ENCODE peak calls at places on chromosomes 16 and 17, in nine cellular contexts. W, X, N, Z, D, S, K, I and Y are unnamed samples.
A peak's percentile ranks its signal among the peaks of the same experiment; 100 is the strongest.

GRCh38 chr16:78224342-78224741 is 124.9 kb downstream of the WWOX start:
- DNase-seq in N (no peak), X (no peak), K (no peak), I (no peak), W (no peak), Z (peak; percentile 28), S (no peak), D (no peak), Y (no peak)

GRCh38 chr16:10387378-10387681 is 1.5 kb downstream of the ATF7IP2 start:
- DNase-seq in K (no peak), S (no peak), Z (no peak), X (no peak), N (no peak), I (peak; percentile 0), D (no peak), W (no peak), Y (no peak)

GRCh38 chr17:35082073-35082657 is 18.7 kb upstream of the RFFL start:
- DNase-seq in N (no peak), K (no peak), W (peak; percentile 73), X (no peak), S (peak; percentile 92), I (peak; percentile 93), Z (peak; percentile 89), D (no peak), Y (no peak)

GRCh38 chr17:13735861-13736260 is 134.1 kb upstream of the HS3ST3A1 start:
- DNase-seq in S (no peak), I (no peak), K (no peak), D (no peak), N (no peak), X (no peak), Z (no peak), W (no peak), Y (no peak)

GRCh38 chr16:71499775-71500364 is 10.7 kb upstream of the ZNF19 start:
- DNase-seq in S (peak; percentile 59), N (peak; percentile 65), I (peak; percentile 56), Z (peak; percentile 71), X (no peak), W (peak; percentile 83), K (no peak), D (peak; percentile 56), Y (peak; percentile 53)

GRCh38 chr17:14797021-14797420 is 468.1 kb downstream of the PMP22 start:
- DNase-seq in N (no peak), D (no peak), I (no peak), S (no peak), W (no peak), Z (peak; percentile 4), K (no peak), X (no peak), Y (no peak)

GRCh38 chr16:336269-336668 is 16.3 kb downstream of the AXIN1 start:
- DNase-seq in I (no peak), W (no peak), K (no peak), Z (no peak), N (no peak), D (no peak), X (no peak), S (no peak), Y (no peak)

GRCh38 chr16:19746561-19746960 is 28.5 kb downstream of the IQCK start:
- DNase-seq in S (no peak), K (no peak), N (no peak), I (no peak), Z (no peak), W (no peak), D (no peak), X (no peak), Y (no peak)

GRCh38 chr16:56711862-56712261 is 18.1 kb upstream of the NUP93 start:
- DNase-seq in I (no peak), W (no peak), N (no peak), K (no peak), X (no peak), S (no peak), Z (no peak), D (no peak), Y (no peak)

GRCh38 chr16:22326369-22326652 is 29.1 kb downstream of the POLR3E start:
- DNase-seq in Z (no peak), N (no peak), X (no peak), I (no peak), W (no peak), K (no peak), S (no peak), D (no peak), Y (no peak)

GRCh38 chr16:65601781-65602180 is 479.9 kb upstream of the CDH11 start:
- DNase-seq in W (peak; percentile 80), Z (no peak), K (no peak), D (no peak), N (no peak), S (no peak), X (no peak), I (no peak), Y (no peak)

GRCh38 chr17:66602659-66603363 is 232.1 kb upstream of the CACNG5 start:
- DNase-seq in K (no peak), S (peak; percentile 5), I (no peak), X (no peak), N (no peak), D (no peak), Z (no peak), W (peak; percentile 13), Y (no peak)

GRCh38 chr17:59496178-59496577 is 69.2 kb upstream of the DHX40 start:
- DNase-seq in D (no peak), X (no peak), S (no peak), Z (no peak), I (no peak), K (no peak), N (no peak), W (no peak), Y (no peak)

GRCh38 chr16:85566502-85567100 is 46.5 kb upstream of the GSE1 start:
- DNase-seq in W (no peak), N (no peak), S (no peak), Z (no peak), K (no peak), X (no peak), I (no peak), D (no peak), Y (peak; percentile 61)
- TF ChIP-seq CTCF in W (no peak), N (no peak), S (no peak), Z (no peak), K (no peak), X (no peak), I (no peak), D (peak; percentile 77), Y (peak; percentile 15)

GRCh38 chr17:28381141-28381825 is 9.8 kb downstream of the SARM1 start:
- DNase-seq in N (no peak), S (peak; percentile 25), D (peak; percentile 20), W (peak; percentile 14), K (peak; percentile 87), X (no peak), I (no peak), Z (no peak), Y (peak; percentile 70)
- TF ChIP-seq CTCF in N (no peak), S (peak; percentile 68), D (peak; percentile 57), W (peak; percentile 47), K (no peak), X (peak; percentile 27), I (no peak), Z (no peak), Y (peak; percentile 41)

GRCh38 chr17:19366637-19366972 is 4.1 kb upstream of the B9D1 start:
- DNase-seq in X (no peak), K (peak; percentile 46), D (no peak), N (no peak), I (no peak), W (no peak), Z (no peak), S (no peak), Y (no peak)

GRCh38 chr17:19368119-19368660 is 5.7 kb upstream of the B9D1 start:
- DNase-seq in N (no peak), K (peak; percentile 25), X (no peak), Z (no peak), S (no peak), W (peak; percentile 47), I (no peak), D (no peak), Y (no peak)

GRCh38 chr17:19364699-19365498 is 2.4 kb upstream of the B9D1 start:
- DNase-seq in X (no peak), S (no peak), W (no peak), K (peak; percentile 85), N (no peak), I (peak; percentile 53), Z (no peak), D (no peak), Y (no peak)

GRCh38 chr17:19365499-19365817 is 2.9 kb upstream of the B9D1 start:
- DNase-seq in X (no peak), Z (no peak), D (no peak), I (no peak), K (no peak), S (no peak), W (no peak), N (no peak), Y (no peak)

DNA sequence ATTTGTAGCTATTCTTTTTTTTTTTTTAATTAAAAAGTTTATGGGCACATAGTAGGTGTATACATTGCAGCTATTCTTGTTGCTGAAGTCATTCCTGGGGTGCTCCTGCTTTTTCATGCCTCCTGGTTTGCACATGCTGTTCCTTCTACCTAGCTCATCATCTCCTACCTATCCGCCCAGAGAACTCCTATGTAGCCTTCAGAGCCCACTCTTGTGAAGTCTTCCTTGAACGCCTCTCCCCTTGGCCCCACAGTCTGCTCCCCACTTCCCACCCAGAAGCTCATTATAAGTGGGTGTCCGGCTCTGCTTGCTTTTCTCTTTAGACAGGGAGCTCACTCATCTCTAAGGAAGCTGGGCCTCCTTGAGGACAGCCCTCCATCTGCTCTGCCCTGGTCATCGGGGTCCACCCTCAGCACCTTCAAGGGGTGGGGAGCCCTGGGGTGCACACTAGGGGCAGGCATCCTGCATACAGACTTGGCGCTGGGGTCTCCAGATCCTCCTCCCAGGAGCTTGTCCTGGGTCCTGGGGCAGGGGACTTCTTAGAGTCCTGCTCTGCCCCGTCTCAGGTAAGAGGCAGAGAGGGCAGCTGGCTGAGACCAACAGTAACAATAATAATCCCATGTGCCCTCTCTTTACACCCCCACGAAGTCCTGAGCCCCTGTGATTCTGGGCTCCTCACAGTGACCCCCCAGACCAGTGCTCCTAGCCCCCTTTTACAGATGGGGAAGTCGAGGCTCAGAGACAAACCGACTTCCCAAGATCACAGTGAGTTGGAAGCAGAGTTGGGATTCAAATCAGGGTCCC is 3.5 kb upstream of the B9D1 start:
- DNase-seq in I (no peak), N (no peak), S (no peak), K (peak; percentile 83), X (no peak), W (no peak), D (no peak), Z (no peak), Y (no peak)
- TF ChIP-seq CTCF in I (no peak), N (no peak), S (no peak), K (no peak), X (no peak), W (no peak), D (no peak), Z (no peak), Y (no peak)

DNA sequence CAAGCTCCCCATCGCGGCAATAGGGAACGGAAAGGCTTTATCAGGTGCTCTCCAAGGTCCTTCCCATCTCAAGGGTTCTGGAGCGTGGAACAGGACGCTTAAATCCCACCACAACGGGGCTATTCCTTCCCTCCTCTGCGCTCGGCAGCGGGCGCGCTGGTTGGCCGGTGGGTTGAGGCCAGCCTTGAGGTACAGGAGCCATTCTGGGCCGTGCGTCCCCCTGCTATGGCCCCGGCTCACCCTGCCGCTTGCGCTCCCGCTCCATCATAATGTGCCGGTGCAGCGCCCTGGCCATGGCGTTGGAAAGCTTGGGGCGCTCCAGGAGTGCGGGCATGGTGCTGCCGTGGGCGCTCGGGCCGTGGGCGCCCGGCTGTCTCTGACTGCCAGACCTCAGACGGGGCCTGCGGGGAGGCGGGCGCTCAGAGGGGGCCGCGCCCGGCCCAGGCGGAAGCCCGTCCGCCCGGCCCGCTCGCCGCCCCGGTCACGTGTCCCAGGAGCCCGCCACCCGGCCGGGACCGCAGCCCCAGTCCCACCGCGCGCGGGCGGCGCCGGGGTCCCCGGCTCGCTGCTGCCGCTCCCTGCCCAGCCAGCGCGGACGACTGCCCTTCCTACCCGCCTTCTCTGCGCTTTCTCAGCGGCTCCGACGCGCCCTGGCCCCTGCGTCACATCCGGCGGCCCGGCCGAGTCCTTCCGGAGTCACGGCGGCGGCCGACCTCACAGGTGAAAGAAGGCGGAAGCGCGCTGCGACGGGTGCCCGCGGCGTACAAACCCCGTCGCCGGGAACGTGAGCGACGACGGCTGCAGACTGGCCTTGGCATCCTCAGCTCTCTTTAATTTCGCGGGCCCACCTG is at the start of gene GPS2:
- DNase-seq in K (peak; percentile 97), I (peak; percentile 86), N (peak; percentile 95), D (peak; percentile 77), W (peak; percentile 82), Z (peak; percentile 83), X (peak; percentile 98), S (peak; percentile 68), Y (peak; percentile 91)
- TF ChIP-seq CTCF in K (no peak), I (no peak), N (no peak), D (no peak), W (no peak), Z (no peak), X (no peak), S (no peak), Y (no peak)